ENCODE peak calls at places on chromosome 2, in five cellular contexts. P is GM19239, N is NT2/D1, T is spleen, B is NCI-H1105. S is an unnamed sample.

GRCh38 chr2:101038455-101039255 is 36.6 kb downstream of the RPL31 start:
- DNase-seq in P (no peak), T (no peak), B (no peak), N (no peak), S (peak)

GRCh38 chr2:97743913-97744312 is 30.5 kb downstream of the ZAP70 start:
- DNase-seq in T (no peak), P (no peak), N (no peak), B (no peak), S (no peak)

GRCh38 chr2:157182204-157182709 is 75.2 kb upstream of the GALNT5 start:
- DNase-seq in P (no peak), B (no peak), T (no peak), N (no peak), S (no peak)

GRCh38 chr2:127747621-127748020 is 46.3 kb downstream of the SFT2D3 start:
- DNase-seq in N (no peak), T (no peak), P (no peak), B (no peak), S (no peak)

GRCh38 chr2:101197215-101197745 is 46.1 kb upstream of the TBC1D8 start:
- DNase-seq in B (no peak), N (no peak), T (no peak), P (no peak), S (peak)

GRCh38 chr2:171432969-171433762 is 624 bp downstream of the METTL8 start:
- DNase-seq in N (peak), T (peak), B (peak), P (no peak), S (peak)

GRCh38 chr2:23703583-23704385 is 223.1 kb downstream of the ATAD2B start:
- DNase-seq in T (no peak), P (no peak), B (no peak), N (no peak), S (no peak)

GRCh38 chr2:166126014-166126639 is 1.7 kb downstream of the SCN1A start:
- DNase-seq in T (no peak), P (no peak), B (no peak), N (no peak), S (peak)

GRCh38 chr2:201403904-201404303 is 46.8 kb upstream of the FLACC1 start:
- DNase-seq in P (no peak), N (no peak), T (no peak), B (peak), S (peak)

GRCh38 chr2:188193230-188193629 is 98.4 kb upstream of the GULP1 start:
- DNase-seq in B (no peak), T (no peak), P (no peak), N (no peak), S (no peak)

GRCh38 chr2:50066858-50067257 is 912.5 kb upstream of the FSHR start:
- DNase-seq in T (no peak), P (no peak), N (no peak), B (no peak), S (no peak)

GRCh38 chr2:35298493-35298892 is 1057.1 kb upstream of the CRIM1 start:
- DNase-seq in P (no peak), N (no peak), T (no peak), B (no peak), S (no peak)

GRCh38 chr2:46876741-46877384 is 38.7 kb downstream of the MCFD2 start:
- DNase-seq in P (no peak), T (no peak), B (no peak), N (no peak), S (peak)

GRCh38 chr2:70935468-70936164 is at the start of gene ATP6V1B1:
- DNase-seq in N (no peak), B (no peak), P (no peak), T (no peak), S (no peak)

GRCh38 chr2:230869691-230870543 is 5.2 kb downstream of the ITM2C start:
- DNase-seq in T (no peak), P (no peak), B (no peak), N (no peak), S (peak)

GRCh38 chr2:56015631-56016251 is 92.2 kb upstream of the EFEMP1 start:
- DNase-seq in P (no peak), N (no peak), B (no peak), T (no peak), S (no peak)

GRCh38 chr2:177291701-177292100 is 27.2 kb upstream of the NFE2L2 start:
- DNase-seq in P (no peak), B (no peak), N (no peak), T (no peak), S (no peak)

GRCh38 chr2:18991177-18992168 is 366.9 kb downstream of the OSR1 start:
- DNase-seq in P (no peak), T (no peak), N (no peak), B (peak), S (no peak)

GRCh38 chr2:39435974-39436591 is 1.0 kb downstream of the MAP4K3 start:
- DNase-seq in N (no peak), B (no peak), T (no peak), P (no peak), S (no peak)

GRCh38 chr2:54558976-54559410 is 102.9 kb downstream of the SPTBN1 start:
- DNase-seq in P (no peak), N (peak), T (no peak), B (no peak), S (no peak)

GRCh38 chr2:128281852-128282245 is 36.8 kb downstream of the HS6ST1 start:
- DNase-seq in T (peak), N (no peak), P (no peak), B (no peak), S (no peak)

GRCh38 chr2:134647607-134648256 is 71.1 kb downstream of the TMEM163 start:
- DNase-seq in B (no peak), T (no peak), N (no peak), P (no peak), S (no peak)

GRCh38 chr2:80026040-80026729 is 278.4 kb downstream of the LRRTM1 start:
- DNase-seq in B (no peak), N (no peak), P (no peak), T (no peak), S (no peak)

GRCh38 chr2:113277474-113278072 is 1.1 kb downstream of the PAX8 start:
- DNase-seq in T (no peak), N (no peak), P (no peak), B (no peak), S (no peak)

GRCh38 chr2:190791347-190791982 is 89.2 kb upstream of the GLS start:
- DNase-seq in P (no peak), B (no peak), T (no peak), N (no peak), S (no peak)

GRCh38 chr2:24855703-24856102 is 62.5 kb downstream of the CENPO start:
- DNase-seq in N (peak), P (no peak), T (peak), B (no peak), S (no peak)

GRCh38 chr2:188142636-188143035 is 149.0 kb upstream of the GULP1 start:
- DNase-seq in T (no peak), P (no peak), N (no peak), B (no peak), S (no peak)

GRCh38 chr2:172251231-172251630 is 148.5 kb upstream of the DLX2 start:
- DNase-seq in N (no peak), B (no peak), P (no peak), T (no peak), S (no peak)

GRCh38 chr2:42513252-42513918 is 19.6 kb upstream of the KCNG3 start:
- DNase-seq in B (no peak), P (no peak), T (no peak), N (peak), S (peak)

GRCh38 chr2:43220229-43220981 is 6.0 kb downstream of the ZFP36L2 start:
- DNase-seq in B (no peak), T (peak), P (no peak), N (no peak), S (no peak)

GRCh38 chr2:758073-758820 is 81.0 kb upstream of the TMEM18 start:
- DNase-seq in T (no peak), N (no peak), P (no peak), B (no peak), S (no peak)

GRCh38 chr2:20224716-20225293 is at the start of gene SDC1:
- DNase-seq in B (peak), P (no peak), N (no peak), T (peak), S (peak)

GRCh38 chr2:26648516-26648915 is 7.3 kb upstream of the CIB4 start:
- DNase-seq in N (no peak), P (no peak), T (peak), B (no peak), S (no peak)

GRCh38 chr2:129460643-129461198 is 518.7 kb upstream of the RAB6C start:
- DNase-seq in T (no peak), B (no peak), P (no peak), N (no peak), S (no peak)

GRCh38 chr2:66962625-66963207 is 434.4 kb upstream of the ETAA1 start:
- DNase-seq in T (no peak), P (no peak), N (no peak), B (no peak), S (no peak)

GRCh38 chr2:29923110-29923721 is 1.8 kb upstream of the ALK start:
- DNase-seq in T (no peak), N (no peak), B (peak), P (peak), S (peak)

GRCh38 chr2:120461092-120461491 is 115.2 kb downstream of the INHBB start:
- DNase-seq in T (peak), N (no peak), B (no peak), P (no peak), S (no peak)

GRCh38 chr2:16716944-16717343 is 51.3 kb upstream of the CYRIA start:
- DNase-seq in B (no peak), T (no peak), N (no peak), P (no peak), S (no peak)

GRCh38 chr2:36696533-36696932 is at the start of gene VIT:
- DNase-seq in P (no peak), N (no peak), B (no peak), T (no peak), S (peak)

S was measured in HAP-1.